ENCODE peak calls at places on chromosomes 11 and 22, in eight cellular contexts. V is mesenchymal stem cell; B is IMR-90; G is lung; R is H1; X is CD4-positive, alpha-beta memory T cell; J is ovary; I is thyroid gland. H is an unnamed sample. For H3K27me3 and H3K4me1, the result is how much of the 10 kb centered on the place peaks cover.

GRCh38 chr11:7892751-7893356 is 38.2 kb downstream of the OR10A6 start:
- DNase-seq in V (peak), G (no peak), J (no peak), R (no peak), I (no peak), X (peak), B (peak), H (no peak)

GRCh38 chr11:59846556-59846955 is 1.3 kb upstream of the CBLIF start:
- DNase-seq in B (no peak), G (no peak), R (no peak), X (no peak), V (no peak), J (no peak), I (no peak), H (no peak)

GRCh38 chr11:34354782-34355181 is 3.0 kb downstream of the ABTB2 start:
- DNase-seq in X (no peak), J (no peak), V (no peak), B (peak), R (no peak), I (no peak), G (no peak), H (no peak)

GRCh38 chr22:33221566-33221965 is 163.4 kb upstream of the SYN3 start:
- DNase-seq in B (no peak), J (no peak), I (no peak), V (no peak), X (no peak), R (no peak), G (no peak), H (no peak)

GRCh38 chr11:10181811-10182210 is 112.2 kb downstream of the SBF2 start:
- DNase-seq in J (no peak), B (peak), G (no peak), R (no peak), V (peak), X (no peak), I (no peak), H (no peak)

GRCh38 chr22:45526768-45527360 is 24.2 kb downstream of the FBLN1 start:
- DNase-seq in J (no peak), X (no peak), B (peak), I (no peak), G (no peak), R (no peak), V (no peak), H (no peak)

GRCh38 chr11:36012979-36013378 is 69.1 kb downstream of the LDLRAD3 start:
- DNase-seq in G (no peak), R (no peak), V (peak), J (no peak), X (no peak), I (no peak), B (peak), H (no peak)

GRCh38 chr11:100908746-100909145 is 220.9 kb downstream of the PGR start:
- DNase-seq in I (no peak), R (no peak), V (peak), J (no peak), X (no peak), B (peak), G (no peak), H (no peak)

GRCh38 chr11:10310301-10310841 is 5.5 kb downstream of the ADM start:
- DNase-seq in X (no peak), J (no peak), I (no peak), G (no peak), V (peak), R (no peak), B (peak), H (no peak)

GRCh38 chr11:112718483-112718882 is 242.7 kb upstream of the NCAM1 start:
- DNase-seq in J (no peak), X (no peak), B (no peak), I (no peak), R (no peak), V (no peak), G (no peak), H (no peak)

GRCh38 chr22:19523240-19524169 is 705 bp downstream of the CLDN5 start:
- DNase-seq in B (peak), V (peak), R (no peak), X (no peak), I (peak), G (no peak), J (no peak), H (no peak)

GRCh38 chr11:118607401-118608267 is at the start of gene PHLDB1:
- DNase-seq in I (peak), G (no peak), X (peak), B (peak), V (peak), J (peak), R (no peak), H (peak)

GRCh38 chr11:69431893-69432738 is 49.3 kb upstream of the LINC01488 start:
- DNase-seq in V (no peak), X (no peak), B (no peak), R (no peak), G (no peak), J (no peak), I (no peak), H (no peak)

GRCh38 chr22:40055143-40055926 is 60.6 kb downstream of the FAM83F start:
- DNase-seq in G (no peak), J (no peak), B (no peak), X (peak), I (no peak), V (no peak), R (no peak), H (peak)

GRCh38 chr22:17281026-17281809 is 62.0 kb upstream of the ADA2 start:
- DNase-seq in G (peak), R (no peak), V (no peak), I (no peak), J (no peak), X (peak), B (no peak), H (no peak)

GRCh38 chr22:20247010-20247505 is 21.1 kb downstream of the RTN4R start:
- DNase-seq in I (no peak), B (peak), R (no peak), X (no peak), J (no peak), G (no peak), V (peak), H (no peak)

GRCh38 chr11:121180183-121180582 is 79.1 kb downstream of the TECTA start:
- DNase-seq in I (no peak), R (no peak), B (no peak), G (no peak), X (no peak), V (no peak), J (no peak), H (no peak)

GRCh38 chr11:67370351-67371076 is 2.9 kb downstream of the CLCF1 start:
- DNase-seq in G (no peak), V (peak), J (peak), X (peak), B (peak), R (no peak), I (no peak), H (no peak)

GRCh38 chr11:90148900-90149299 is 14.4 kb downstream of the NAALAD2 start:
- DNase-seq in X (no peak), V (no peak), I (no peak), G (no peak), B (no peak), R (no peak), J (no peak), H (no peak)

GRCh38 chr11:119651802-119652584 is 77.0 kb downstream of the NECTIN1 start:
- DNase-seq in V (no peak), J (no peak), B (no peak), G (no peak), X (no peak), I (no peak), R (no peak), H (no peak)

GRCh38 chr11:47915407-47916137 is 64.8 kb upstream of the PTPRJ start:
- DNase-seq in R (no peak), J (peak), I (no peak), V (no peak), X (peak), B (no peak), G (peak), H (no peak)

GRCh38 chr11:44308923-44309482 is 936 bp downstream of the ALX4 start:
- DNase-seq in R (no peak), V (no peak), X (no peak), G (no peak), I (no peak), B (no peak), J (no peak), H (no peak)

GRCh38 chr11:67630230-67630942 is 649 bp upstream of the NUDT8 start:
- DNase-seq in J (peak), B (peak), G (peak), I (peak), R (peak), X (peak), V (peak), H (peak)

GRCh38 chr11:132901638-132902610 is 630.4 kb downstream of the OPCML start:
- DNase-seq in B (no peak), G (no peak), V (no peak), R (no peak), I (no peak), J (no peak), X (no peak), H (no peak)

GRCh38 chr22:41146573-41146972 is 54.2 kb downstream of the EP300 start:
- DNase-seq in J (no peak), X (no peak), V (no peak), I (no peak), R (no peak), B (no peak), G (no peak), H (no peak)

GRCh38 chr22:29840498-29840897 is 2.4 kb upstream of the ASCC2 start:
- DNase-seq in R (no peak), B (no peak), X (no peak), G (no peak), V (peak), J (no peak), I (no peak), H (no peak)

GRCh38 chr11:111555255-111555654 is 14.7 kb downstream of the LAYN start:
- DNase-seq in V (no peak), B (peak), R (no peak), I (no peak), G (no peak), J (no peak), X (no peak), H (no peak)

GRCh38 chr11:75673977-75674582 is 5.2 kb upstream of the MAP6 start:
- DNase-seq in B (peak), V (peak), G (no peak), R (no peak), X (no peak), I (no peak), J (no peak), H (no peak)

GRCh38 chr11:6418199-6418957 is 516 bp downstream of the APBB1 start:
- DNase-seq in V (no peak), X (no peak), J (peak), I (peak), G (no peak), R (no peak), B (no peak), H (peak)

GRCh38 chr22:50469377-50470305 is 5.2 kb downstream of the SBF1 start:
- DNase-seq in G (peak), J (no peak), I (peak), B (peak), V (peak), X (peak), R (peak), H (peak)

GRCh38 chr11:73317373-73317772 is 9.3 kb downstream of the ARHGEF17 start:
- DNase-seq in J (peak), R (no peak), I (peak), V (no peak), B (no peak), X (no peak), G (peak), H (no peak)

GRCh38 chr22:35379146-35379993 is 1.5 kb upstream of the HMOX1 start:
- DNase-seq in R (no peak), X (no peak), V (no peak), J (no peak), I (no peak), G (no peak), B (no peak), H (no peak)

GRCh38 chr11:21838422-21838821 is 354.5 kb upstream of the ANO5 start:
- DNase-seq in R (no peak), B (no peak), I (no peak), J (no peak), X (no peak), V (no peak), G (no peak), H (no peak)

DNA sequence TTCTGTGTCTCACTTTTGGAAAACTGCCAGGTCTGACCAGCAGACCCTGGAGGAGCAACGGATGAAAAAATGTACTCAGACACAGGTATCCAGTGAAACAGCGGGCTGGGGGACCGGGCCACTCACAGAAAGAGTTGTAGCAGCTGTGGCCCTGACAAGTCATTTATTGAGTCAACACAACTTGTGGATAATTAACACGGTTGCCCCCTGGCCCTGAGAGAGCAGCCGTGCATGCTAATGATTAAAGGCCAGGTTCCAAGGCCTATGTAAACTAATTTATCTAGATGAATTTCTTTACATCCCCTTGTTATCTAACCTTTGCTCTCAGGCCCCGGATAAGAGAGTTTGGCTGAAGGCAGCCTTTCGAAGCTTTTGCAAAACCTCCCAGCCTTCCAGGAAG is 131.3 kb downstream of the AASDHPPT start:
- DNase-seq in B (no peak), R (no peak), I (peak), G (no peak), V (no peak), J (no peak), X (no peak), H (no peak)
- H3K27me3 ChIP-seq in B (under half), R (under half), I (under half), G (under half), V (under half), J (under half), X (under half), H (under half)

DNA sequence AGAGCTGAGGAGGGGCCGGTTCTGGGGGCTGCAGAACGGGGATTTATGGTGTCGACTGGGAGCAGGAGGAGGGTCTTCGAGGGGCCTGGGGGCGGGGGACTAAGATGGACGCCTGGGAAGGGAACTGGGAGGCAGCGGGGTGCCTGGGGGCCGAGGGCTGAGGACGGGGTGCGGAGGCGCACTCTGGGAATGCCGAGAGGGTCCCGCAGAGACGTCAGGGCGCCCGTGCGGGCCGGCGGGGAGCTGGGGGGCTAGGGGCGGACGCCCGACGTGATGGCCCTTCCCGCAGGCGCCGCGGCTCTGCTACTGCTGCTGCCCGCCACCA is 516 bp downstream of the TM7SF2 start:
- DNase-seq in G (no peak), J (no peak), R (no peak), I (no peak), V (no peak), X (no peak), B (no peak), H (no peak)
- H3K4me1 ChIP-seq in G (under half), J (under half), R (under half), I (under half), V (under half), X (under half), B (under half), H (under half)

GRCh38 chr22:26981520-26981919 is 324.1 kb downstream of the MIAT start:
- DNase-seq in X (no peak), B (no peak), I (no peak), R (no peak), G (no peak), V (no peak), J (peak), H (no peak)

GRCh38 chr22:26983311-26983710 is 325.9 kb downstream of the MIAT start:
- DNase-seq in I (no peak), B (no peak), V (no peak), X (no peak), G (no peak), J (no peak), R (no peak), H (no peak)

GRCh38 chr22:26986884-26987283 is 329.5 kb downstream of the MIAT start:
- DNase-seq in I (no peak), V (peak), X (no peak), G (no peak), B (no peak), R (no peak), J (no peak), H (no peak)

GRCh38 chr22:26986051-26986881 is 328.9 kb downstream of the MIAT start:
- DNase-seq in B (no peak), I (no peak), G (no peak), X (no peak), J (no peak), R (no peak), V (no peak), H (no peak)

DNA sequence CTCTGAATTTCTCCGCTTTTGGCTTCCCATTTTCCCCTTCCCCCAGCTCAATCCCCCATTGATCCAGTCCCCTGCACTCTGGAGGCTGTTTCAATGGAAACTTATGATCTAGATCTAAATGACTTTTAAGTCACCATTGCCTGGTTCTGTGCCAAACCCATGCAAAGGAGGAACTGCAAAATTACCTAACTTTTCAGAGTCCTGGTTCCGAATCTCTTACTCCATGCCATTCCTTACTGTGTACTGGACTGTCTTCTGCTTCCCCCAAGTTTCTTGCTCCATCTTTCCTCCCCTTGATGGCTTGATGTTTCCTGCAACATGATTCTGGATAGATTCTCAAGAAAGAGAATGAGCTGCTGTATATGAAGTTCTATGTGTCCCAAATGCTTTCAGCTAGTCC is 327.8 kb downstream of the MIAT start:
- DNase-seq in I (no peak), G (no peak), V (no peak), X (no peak), B (no peak), R (no peak), J (no peak), H (no peak)
- H3K27me3 ChIP-seq in I (under half), G (under half), V (half or more), X (under half), B (under half), R (under half), J (under half), H (under half)

DNA sequence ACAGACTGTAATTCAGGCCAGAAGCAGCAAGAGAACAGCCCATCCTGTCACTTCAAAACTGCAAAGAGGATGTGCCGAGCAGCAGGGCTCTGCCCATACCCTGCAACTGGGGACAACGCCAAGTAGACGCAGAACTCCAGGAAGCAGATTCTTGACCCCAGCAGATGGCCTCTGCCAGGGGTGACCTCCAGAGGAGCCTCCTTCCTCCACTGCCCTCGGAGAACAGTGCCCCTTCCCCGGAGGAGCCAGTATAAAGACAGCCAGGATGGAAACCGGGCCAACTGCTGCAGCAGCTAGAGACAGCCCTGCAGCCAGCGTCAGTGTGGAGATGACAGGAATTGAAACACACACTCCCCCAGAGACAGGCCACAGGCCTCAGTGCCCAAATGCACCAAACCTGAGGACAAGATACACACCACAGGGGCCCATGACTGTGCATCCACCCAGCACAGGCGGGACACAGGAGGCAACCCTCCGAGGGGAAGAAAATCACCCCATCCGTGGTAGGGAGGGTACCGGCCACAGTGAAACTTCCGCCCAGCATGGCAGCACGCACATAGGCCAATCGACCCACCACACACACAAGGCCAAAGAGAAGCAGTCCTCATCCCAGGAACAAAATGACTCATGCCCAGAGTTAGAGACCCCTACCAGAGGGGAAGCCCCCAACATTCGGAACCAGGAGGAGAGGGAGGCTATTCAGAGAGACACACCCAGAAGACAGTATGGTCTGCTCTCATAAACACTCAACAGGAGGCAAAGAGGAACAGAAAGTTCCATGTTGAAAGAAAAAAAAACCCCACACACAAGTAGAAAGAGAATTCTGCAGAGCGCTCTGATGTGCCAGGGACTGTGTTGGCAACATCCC is 5.6 kb downstream of the AHNAK start:
- DNase-seq in J (no peak), X (no peak), R (no peak), I (no peak), G (no peak), B (peak), V (peak), H (peak)
- H3K4me1 ChIP-seq in J (under half), X (half or more), R (under half), I (under half), G (under half), B (half or more), V (half or more), H (half or more)

GRCh38 chr11:637333-637592 is 194 bp downstream of the DRD4 start:
- DNase-seq in X (no peak), V (no peak), J (no peak), R (no peak), G (no peak), B (no peak), I (no peak), H (no peak)
- H3K27me3 ChIP-seq in X (under half), V (under half), J (under half), R (under half), G (under half), B (under half), I (under half), H (under half)

GRCh38 chr11:45919806-45920530 is 2.3 kb upstream of the PEX16 start:
- DNase-seq in V (no peak), G (no peak), R (no peak), B (no peak), J (peak), X (no peak), I (no peak), H (no peak)
- H3K4me1 ChIP-seq in V (under half), G (under half), R (under half), B (under half), J (under half), X (half or more), I (under half), H (under half)

GRCh38 chr22:21660904-21661303 is 4.9 kb upstream of the PPIL2 start:
- DNase-seq in G (no peak), J (no peak), V (no peak), B (no peak), X (no peak), I (no peak), R (no peak), H (no peak)

GRCh38 chr22:21652547-21653545 is 10.7 kb downstream of the SDF2L1 start:
- DNase-seq in X (no peak), J (no peak), I (no peak), G (no peak), B (no peak), R (no peak), V (no peak), H (no peak)

GRCh38 chr22:21657361-21658118 is 8.3 kb upstream of the PPIL2 start:
- DNase-seq in J (no peak), X (peak), B (peak), R (no peak), G (peak), I (peak), V (peak), H (peak)

GRCh38 chr22:21659864-21660525 is 5.8 kb upstream of the PPIL2 start:
- DNase-seq in G (no peak), J (no peak), V (no peak), R (no peak), I (no peak), B (no peak), X (no peak), H (no peak)

GRCh38 chr22:21657020-21657360 is 8.8 kb upstream of the PPIL2 start:
- DNase-seq in V (no peak), X (no peak), G (no peak), I (no peak), R (no peak), J (no peak), B (no peak), H (no peak)
- H3K27me3 ChIP-seq in V (under half), X (under half), G (under half), I (under half), R (under half), J (under half), B (under half), H (under half)

H was measured in CD8-positive, alpha-beta memory T cell.